ENCODE peak calls at places on chromosomes 13 and 19, in four cellular contexts. Y is substantia nigra, T is hippocampal formation, O is tibial nerve. N is an unnamed sample.

GRCh38 chr13:49185264-49185663 is 34.9 kb upstream of the MLNR start:
- DNase-seq in Y (no peak), T (no peak), O (no peak), N (peak; percentile 3)

GRCh38 chr19:9901020-9901419 is 35.3 kb downstream of the OLFM2 start:
- DNase-seq in Y (no peak), T (no peak), O (no peak), N (no peak)

GRCh38 chr13:37595162-37595561 is 3.4 kb downstream of the POSTN start:
- DNase-seq in Y (no peak), T (no peak), O (no peak), N (no peak)

GRCh38 chr13:23378009-23378632 is 55.4 kb downstream of the SACS start:
- DNase-seq in Y (no peak), T (no peak), O (no peak), N (no peak)

GRCh38 chr19:2634228-2634951 is 68.1 kb downstream of the GNG7 start:
- DNase-seq in Y (no peak), T (no peak), O (no peak), N (no peak)

GRCh38 chr13:27794921-27795717 is 2.8 kb downstream of the GSX1 start:
- DNase-seq in Y (no peak), T (no peak), O (no peak), N (no peak)

GRCh38 chr19:34430738-34431625 is 2.8 kb downstream of the UBA2 start:
- DNase-seq in Y (no peak), T (no peak), O (no peak), N (peak; percentile 41)

GRCh38 chr19:40556953-40557530 is 19.6 kb upstream of the SHKBP1 start:
- DNase-seq in Y (no peak), T (no peak), O (no peak), N (no peak)

GRCh38 chr19:4115050-4115817 is 8.7 kb downstream of the MAP2K2 start:
- DNase-seq in Y (no peak), T (no peak), O (no peak), N (no peak)

GRCh38 chr19:39150235-39150634 is 24.6 kb downstream of the PAK4 start:
- DNase-seq in Y (no peak), T (no peak), O (no peak), N (no peak)

GRCh38 chr13:43935878-43936277 is 56.2 kb downstream of the LACC1 start:
- DNase-seq in Y (no peak), T (no peak), O (no peak), N (no peak)